ENCODE peak calls at places on chromosomes 16 and 17, in five cellular contexts. One of them, this sample, is unnamed. For H3K36me3, the result is how much of the 10 kb centered on the place peaks cover.

GRCh38 chr17:27403480-27404005 is 52.7 kb upstream of the KSR1 start:
- DNase-seq in IMR-90: no peak
- DNase-seq in uterus: no peak
- DNase-seq in colonic mucosa: no peak
- DNase-seq in ascending aorta: no peak
- DNase-seq in this sample: no peak

GRCh38 chr16:89042711-89043551 is 50.7 kb upstream of the ACSF3 start:
- DNase-seq in IMR-90: no peak
- DNase-seq in colonic mucosa: no peak
- DNase-seq in uterus: no peak
- DNase-seq in ascending aorta: no peak
- DNase-seq in this sample: no peak

GRCh38 chr17:81338301-81339179 is 43.4 kb upstream of the SLC38A10 start:
- DNase-seq in uterus: no peak
- DNase-seq in ascending aorta: no peak
- DNase-seq in colonic mucosa: no peak
- DNase-seq in IMR-90: no peak
- DNase-seq in this sample: no peak

GRCh38 chr16:88445583-88445960 is 7.5 kb upstream of the ZFPM1 start:
- DNase-seq in uterus: no peak
- DNase-seq in IMR-90: no peak
- DNase-seq in ascending aorta: no peak
- DNase-seq in colonic mucosa: no peak
- DNase-seq in this sample: no peak

GRCh38 chr17:74444406-74444805 is 12.5 kb downstream of the GPRC5C start:
- DNase-seq in colonic mucosa: no peak
- DNase-seq in uterus: peak
- DNase-seq in ascending aorta: no peak
- DNase-seq in IMR-90: no peak
- DNase-seq in this sample: no peak

GRCh38 chr16:49019826-49020401 is 261.7 kb downstream of the CBLN1 start:
- DNase-seq in colonic mucosa: no peak
- DNase-seq in ascending aorta: no peak
- DNase-seq in uterus: no peak
- DNase-seq in IMR-90: no peak
- DNase-seq in this sample: no peak

GRCh38 chr16:74035816-74036215 is 260.8 kb upstream of the PSMD7 start:
- DNase-seq in uterus: no peak
- DNase-seq in colonic mucosa: no peak
- DNase-seq in IMR-90: peak
- DNase-seq in ascending aorta: no peak
- DNase-seq in this sample: peak

GRCh38 chr17:1878419-1879121 is 48.8 kb downstream of the RPA1 start:
- DNase-seq in uterus: no peak
- DNase-seq in IMR-90: no peak
- DNase-seq in colonic mucosa: no peak
- DNase-seq in ascending aorta: no peak
- DNase-seq in this sample: peak

GRCh38 chr17:76735006-76735405 is 2.1 kb downstream of the SRSF2 start:
- DNase-seq in ascending aorta: no peak
- DNase-seq in uterus: no peak
- DNase-seq in colonic mucosa: no peak
- DNase-seq in IMR-90: peak
- DNase-seq in this sample: peak

GRCh38 chr16:89658221-89658879 is 714 bp downstream of the SPATA33 start:
- DNase-seq in IMR-90: no peak
- DNase-seq in ascending aorta: no peak
- DNase-seq in colonic mucosa: peak
- DNase-seq in uterus: no peak
- DNase-seq in this sample: no peak

GRCh38 chr16:51638338-51639135 is 487.5 kb upstream of the SALL1 start:
- DNase-seq in colonic mucosa: no peak
- DNase-seq in ascending aorta: no peak
- DNase-seq in IMR-90: peak
- DNase-seq in uterus: no peak
- DNase-seq in this sample: peak

GRCh38 chr16:47947741-47948140 is 208.1 kb downstream of the ABCC12 start:
- DNase-seq in colonic mucosa: no peak
- DNase-seq in uterus: no peak
- DNase-seq in IMR-90: no peak
- DNase-seq in ascending aorta: no peak
- DNase-seq in this sample: no peak

GRCh38 chr17:19274893-19275292 is 37.7 kb downstream of the EPN2 start:
- DNase-seq in ascending aorta: no peak
- DNase-seq in uterus: no peak
- DNase-seq in IMR-90: no peak
- DNase-seq in colonic mucosa: no peak
- DNase-seq in this sample: no peak

GRCh38 chr16:56617212-56618085 is 8.1 kb upstream of the MT1E start:
- DNase-seq in uterus: peak
- DNase-seq in IMR-90: peak
- DNase-seq in ascending aorta: no peak
- DNase-seq in colonic mucosa: peak
- DNase-seq in this sample: peak

GRCh38 chr17:82781894-82782274 is 30.0 kb downstream of the TBCD start:
- DNase-seq in uterus: peak
- DNase-seq in IMR-90: peak
- DNase-seq in ascending aorta: no peak
- DNase-seq in colonic mucosa: peak
- DNase-seq in this sample: peak

GRCh38 chr17:31099051-31099450 is 4.3 kb downstream of the NF1 start:
- DNase-seq in uterus: no peak
- DNase-seq in ascending aorta: no peak
- DNase-seq in IMR-90: peak
- DNase-seq in colonic mucosa: no peak
- DNase-seq in this sample: no peak

GRCh38 chr17:79997004-79997673 is 38.5 kb downstream of the TBC1D16 start:
- DNase-seq in IMR-90: no peak
- DNase-seq in colonic mucosa: no peak
- DNase-seq in uterus: no peak
- DNase-seq in ascending aorta: peak
- DNase-seq in this sample: no peak

GRCh38 chr16:10981697-10982216 is 37.4 kb downstream of the CLEC16A start:
- DNase-seq in ascending aorta: no peak
- DNase-seq in IMR-90: no peak
- DNase-seq in colonic mucosa: no peak
- DNase-seq in uterus: no peak
- DNase-seq in this sample: peak

GRCh38 chr16:51201604-51202003 is 50.5 kb upstream of the SALL1 start:
- DNase-seq in uterus: no peak
- DNase-seq in ascending aorta: no peak
- DNase-seq in colonic mucosa: no peak
- DNase-seq in IMR-90: no peak
- DNase-seq in this sample: no peak

GRCh38 chr17:80260791-80261158 is at the start of gene RNF213:
- DNase-seq in uterus: peak
- DNase-seq in colonic mucosa: peak
- DNase-seq in IMR-90: no peak
- DNase-seq in ascending aorta: no peak
- DNase-seq in this sample: no peak

GRCh38 chr16:82638095-82638798 is 11.5 kb downstream of the CDH13 start:
- DNase-seq in IMR-90: peak
- DNase-seq in colonic mucosa: no peak
- DNase-seq in ascending aorta: no peak
- DNase-seq in uterus: no peak
- DNase-seq in this sample: peak

GRCh38 chr17:42679001-42679491 is 2.3 kb upstream of the PLEKHH3 start:
- DNase-seq in IMR-90: peak
- DNase-seq in colonic mucosa: peak
- DNase-seq in uterus: peak
- DNase-seq in ascending aorta: no peak
- DNase-seq in this sample: peak

GRCh38 chr17:55286681-55287589 is 22.2 kb downstream of the HLF start:
- DNase-seq in uterus: no peak
- DNase-seq in ascending aorta: no peak
- DNase-seq in IMR-90: peak
- DNase-seq in colonic mucosa: no peak
- DNase-seq in this sample: peak

GRCh38 chr17:410674-411401 is 58.2 kb upstream of the RPH3AL start:
- DNase-seq in IMR-90: peak
- DNase-seq in colonic mucosa: no peak
- DNase-seq in ascending aorta: no peak
- DNase-seq in uterus: peak
- DNase-seq in this sample: no peak

GRCh38 chr16:17024514-17024913 is 446.2 kb downstream of the XYLT1 start:
- DNase-seq in uterus: no peak
- DNase-seq in colonic mucosa: no peak
- DNase-seq in ascending aorta: no peak
- DNase-seq in IMR-90: no peak
- DNase-seq in this sample: no peak

GRCh38 chr16:83397601-83398000 is 410.2 kb upstream of the HSBP1 start:
- DNase-seq in IMR-90: no peak
- DNase-seq in colonic mucosa: no peak
- DNase-seq in ascending aorta: no peak
- DNase-seq in uterus: no peak
- DNase-seq in this sample: no peak

GRCh38 chr17:14321476-14321949 is 20.6 kb downstream of the HS3ST3B1 start:
- DNase-seq in uterus: no peak
- DNase-seq in colonic mucosa: no peak
- DNase-seq in ascending aorta: no peak
- DNase-seq in IMR-90: no peak
- DNase-seq in this sample: no peak

GRCh38 chr17:74860229-74860998 is 729 bp upstream of the GRIN2C start:
- DNase-seq in colonic mucosa: no peak
- DNase-seq in uterus: no peak
- DNase-seq in IMR-90: no peak
- DNase-seq in ascending aorta: no peak
- DNase-seq in this sample: no peak

GRCh38 chr16:75820672-75821071 is 94.4 kb upstream of the CPHXL start:
- DNase-seq in uterus: no peak
- DNase-seq in ascending aorta: no peak
- DNase-seq in colonic mucosa: no peak
- DNase-seq in IMR-90: no peak
- DNase-seq in this sample: peak

GRCh38 chr16:78446486-78446885 is 347.0 kb downstream of the WWOX start:
- DNase-seq in uterus: no peak
- DNase-seq in ascending aorta: no peak
- DNase-seq in IMR-90: no peak
- DNase-seq in colonic mucosa: no peak
- DNase-seq in this sample: no peak

GRCh38 chr16:78441298-78441697 is 341.8 kb downstream of the WWOX start:
- DNase-seq in colonic mucosa: no peak
- DNase-seq in ascending aorta: no peak
- DNase-seq in IMR-90: no peak
- DNase-seq in uterus: no peak
- DNase-seq in this sample: no peak

GRCh38 chr16:78443780-78444422 is 344.4 kb downstream of the WWOX start:
- DNase-seq in colonic mucosa: no peak
- DNase-seq in ascending aorta: no peak
- DNase-seq in uterus: no peak
- DNase-seq in IMR-90: no peak
- DNase-seq in this sample: peak

GRCh38 chr16:78439646-78440045 is 340.2 kb downstream of the WWOX start:
- DNase-seq in colonic mucosa: no peak
- DNase-seq in uterus: no peak
- DNase-seq in IMR-90: no peak
- DNase-seq in ascending aorta: no peak
- DNase-seq in this sample: no peak

DNA sequence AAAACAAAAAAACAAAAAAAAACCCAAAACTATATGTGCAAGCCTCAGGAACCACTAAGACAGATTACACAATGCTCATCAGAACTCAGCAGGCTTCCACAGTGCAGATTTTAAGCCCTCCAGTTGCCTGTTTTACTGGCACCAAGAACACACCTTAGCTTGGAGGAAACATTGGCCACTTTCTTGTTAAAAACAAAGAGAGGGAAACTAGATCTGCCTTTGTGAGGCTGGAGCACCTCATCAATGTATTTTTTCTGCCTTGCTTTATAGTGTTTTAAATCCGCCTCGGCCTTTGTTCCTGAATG is 343.8 kb downstream of the WWOX start:
- DNase-seq in uterus: no peak
- DNase-seq in colonic mucosa: no peak
- DNase-seq in IMR-90: no peak
- DNase-seq in ascending aorta: no peak
- DNase-seq in this sample: no peak
- H3K4me3 ChIP-seq in uterus: no peak
- H3K4me3 ChIP-seq in colonic mucosa: no peak
- H3K4me3 ChIP-seq in IMR-90: no peak
- H3K4me3 ChIP-seq in ascending aorta: peak
- H3K4me3 ChIP-seq in this sample: no peak

GRCh38 chr17:29063992-29064391 is 21.1 kb downstream of the PIPOX start:
- DNase-seq in colonic mucosa: no peak
- DNase-seq in ascending aorta: no peak
- DNase-seq in uterus: no peak
- DNase-seq in IMR-90: no peak
- DNase-seq in this sample: no peak
- H3K36me3 ChIP-seq in colonic mucosa: under half
- H3K36me3 ChIP-seq in ascending aorta: under half
- H3K36me3 ChIP-seq in uterus: under half
- H3K36me3 ChIP-seq in IMR-90: under half
- H3K36me3 ChIP-seq in this sample: under half

GRCh38 chr17:49703557-49704277 is 4.0 kb downstream of the SLC35B1 start:
- DNase-seq in colonic mucosa: no peak
- DNase-seq in uterus: no peak
- DNase-seq in ascending aorta: no peak
- DNase-seq in IMR-90: peak
- DNase-seq in this sample: peak

GRCh38 chr17:49707246-49707607 is 537 bp downstream of the SLC35B1 start:
- DNase-seq in colonic mucosa: no peak
- DNase-seq in uterus: no peak
- DNase-seq in ascending aorta: no peak
- DNase-seq in IMR-90: no peak
- DNase-seq in this sample: no peak

GRCh38 chr17:49705254-49705653 is 2.5 kb downstream of the SLC35B1 start:
- DNase-seq in uterus: no peak
- DNase-seq in ascending aorta: no peak
- DNase-seq in IMR-90: no peak
- DNase-seq in colonic mucosa: no peak
- DNase-seq in this sample: no peak

GRCh38 chr17:49708515-49709161 is 874 bp upstream of the SLC35B1 start:
- DNase-seq in ascending aorta: no peak
- DNase-seq in IMR-90: no peak
- DNase-seq in colonic mucosa: no peak
- DNase-seq in uterus: peak
- DNase-seq in this sample: peak

GRCh38 chr17:49707608-49708514 is at the start of gene SLC35B1:
- DNase-seq in uterus: peak
- DNase-seq in ascending aorta: peak
- DNase-seq in colonic mucosa: peak
- DNase-seq in IMR-90: peak
- DNase-seq in this sample: peak
- TF ChIP-seq CTCF in uterus: peak
- TF ChIP-seq CTCF in ascending aorta: peak
- TF ChIP-seq CTCF in colonic mucosa: peak
- TF ChIP-seq CTCF in IMR-90: peak
- TF ChIP-seq CTCF in this sample: peak

DNA sequence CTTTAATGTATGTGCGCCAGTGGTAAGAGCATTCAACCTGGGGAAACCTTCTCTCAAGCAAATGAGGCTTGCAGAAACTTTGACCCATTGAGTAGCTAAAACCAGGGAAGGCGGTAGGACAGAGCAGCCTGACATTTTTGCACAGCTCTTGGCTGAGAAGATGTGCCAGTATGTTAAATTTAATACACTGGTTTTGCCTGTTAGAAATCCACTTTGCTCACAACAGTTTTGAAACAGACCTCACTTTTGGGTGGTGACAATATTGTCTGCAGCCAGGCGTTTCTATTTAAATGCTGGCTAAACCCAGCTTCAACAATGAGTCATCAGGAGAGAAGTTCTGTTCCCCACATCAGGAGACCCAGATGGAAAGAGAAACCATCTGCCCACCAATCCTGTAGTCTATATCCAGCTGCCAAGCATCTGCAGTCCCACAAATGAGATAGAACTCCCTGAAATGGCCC is 29.2 kb upstream of the CLEC3A start:
- DNase-seq in uterus: peak
- DNase-seq in colonic mucosa: no peak
- DNase-seq in IMR-90: peak
- DNase-seq in ascending aorta: no peak
- DNase-seq in this sample: no peak
- H3K4me3 ChIP-seq in uterus: no peak
- H3K4me3 ChIP-seq in colonic mucosa: no peak
- H3K4me3 ChIP-seq in IMR-90: no peak
- H3K4me3 ChIP-seq in ascending aorta: peak
- H3K4me3 ChIP-seq in this sample: no peak

This sample was measured in bronchial epithelial cell.